ENCODE peak calls at places on chromosomes 2 and 18, in seven cellular contexts. L is Caki2, R is NCI-H1417, D is transverse colon, T is GM12891, K is NCI-H82, J is lower leg skin. H is an unnamed sample.

GRCh38 chr2:10254373-10255188 is 48.1 kb upstream of the HPCAL1 start:
- DNase-seq in L (peak), R (peak), D (no peak), T (no peak), K (no peak), J (no peak), H (no peak)

GRCh38 chr2:60867848-60868247 is 13.5 kb upstream of the REL start:
- DNase-seq in L (no peak), R (no peak), D (no peak), T (no peak), K (no peak), J (peak), H (no peak)

GRCh38 chr2:33242845-33243244 is 233.6 kb upstream of the RASGRP3 start:
- DNase-seq in L (no peak), R (no peak), D (no peak), T (no peak), K (no peak), J (no peak), H (no peak)

GRCh38 chr2:23518481-23519333 is 133.7 kb downstream of the KLHL29 start:
- DNase-seq in L (no peak), R (no peak), D (no peak), T (no peak), K (no peak), J (no peak), H (no peak)

GRCh38 chr2:226608393-226608955 is 191.1 kb downstream of the IRS1 start:
- DNase-seq in L (no peak), R (no peak), D (no peak), T (no peak), K (no peak), J (no peak), H (no peak)

GRCh38 chr2:237227190-237227988 is 141.7 kb downstream of the COPS8 start:
- DNase-seq in L (peak), R (no peak), D (no peak), T (no peak), K (no peak), J (no peak), H (no peak)

GRCh38 chr18:58241877-58242276 is 197.9 kb downstream of the NEDD4L start:
- DNase-seq in L (peak), R (no peak), D (no peak), T (no peak), K (no peak), J (no peak), H (peak)

GRCh38 chr2:223598994-223599645 is 3.0 kb downstream of the SCG2 start:
- DNase-seq in L (no peak), R (no peak), D (no peak), T (no peak), K (no peak), J (no peak), H (no peak)

GRCh38 chr2:59449264-59449663 is 1104.2 kb downstream of the BCL11A start:
- DNase-seq in L (no peak), R (no peak), D (peak), T (no peak), K (peak), J (no peak), H (peak)

GRCh38 chr18:33231474-33232317 is 208.8 kb downstream of the CCDC178 start:
- DNase-seq in L (peak), R (peak), D (peak), T (peak), K (peak), J (peak), H (peak)

GRCh38 chr2:199463000-199463692 is 5.4 kb upstream of the SATB2 start:
- DNase-seq in L (peak), R (peak), D (peak), T (peak), K (peak), J (no peak), H (peak)

H was measured in NCI-H524.